ENCODE peak calls at places on chromosome 7, in four cellular contexts. F, Q, S and J are unnamed samples.

GRCh38 chr7:130228840-130229239 is 21.2 kb downstream of the SSMEM1 start:
- DNase-seq in S (no peak), F (no peak), Q (no peak), J (no peak)

GRCh38 chr7:28207486-28208158 is 27.0 kb upstream of the JAZF1 start:
- DNase-seq in S (no peak), Q (no peak), F (no peak), J (no peak)

GRCh38 chr7:94912085-94912484 is 4.7 kb downstream of the PPP1R9A start:
- DNase-seq in S (no peak), Q (no peak), F (no peak), J (no peak)

GRCh38 chr7:129719980-129720732 is 108.6 kb downstream of the NRF1 start:
- DNase-seq in F (no peak), Q (no peak), S (no peak), J (no peak)

GRCh38 chr7:2399848-2400587 is 3.4 kb upstream of the CHST12 start:
- DNase-seq in F (peak), S (no peak), Q (no peak), J (no peak)

GRCh38 chr7:132542895-132543294 is 33.4 kb downstream of the PLXNA4 start:
- DNase-seq in S (no peak), Q (no peak), F (no peak), J (no peak)

GRCh38 chr7:14195079-14195478 is 205.6 kb upstream of the ETV1 start:
- DNase-seq in F (no peak), S (no peak), Q (no peak), J (no peak)

GRCh38 chr7:4875391-4875790 is 8.1 kb downstream of the RADIL start:
- DNase-seq in Q (no peak), S (no peak), F (no peak), J (no peak)

GRCh38 chr7:23520582-23520981 is 11.2 kb downstream of the TRA2A start:
- DNase-seq in F (no peak), S (no peak), Q (no peak), J (no peak)

GRCh38 chr7:148238926-148239325 is 351.6 kb upstream of the C7orf33 start:
- DNase-seq in F (no peak), S (no peak), Q (no peak), J (no peak)

GRCh38 chr7:29946428-29947186 is 43.0 kb downstream of the SCRN1 start:
- DNase-seq in F (peak), Q (no peak), S (no peak), J (no peak)

GRCh38 chr7:71787513-71787912 is 624.6 kb downstream of the CALN1 start:
- DNase-seq in F (no peak), S (no peak), Q (no peak), J (no peak)

GRCh38 chr7:139526578-139527544 is 3.4 kb downstream of the CLEC2L start:
- DNase-seq in Q (no peak), F (no peak), S (no peak), J (no peak)

GRCh38 chr7:27947581-27948278 is 207.8 kb downstream of the TAX1BP1 start:
- DNase-seq in F (no peak), S (no peak), Q (no peak), J (no peak)

GRCh38 chr7:121192834-121193233 is 136.0 kb upstream of the WNT16 start:
- DNase-seq in S (no peak), F (no peak), Q (no peak), J (no peak)

GRCh38 chr7:149851449-149851848 is 13.3 kb downstream of the ZNF862 start:
- DNase-seq in Q (no peak), S (no peak), F (no peak), J (no peak)

GRCh38 chr7:12855036-12855435 is 167.6 kb downstream of the ARL4A start:
- DNase-seq in S (no peak), F (no peak), Q (no peak), J (no peak)

GRCh38 chr7:107579546-107579880 is 533 bp upstream of the BCAP29 start:
- DNase-seq in Q (no peak), F (no peak), S (no peak), J (no peak)